ENCODE peak calls at places on chromosomes 13 and 19, in six cellular contexts. A is nucleus accumbens, V is NCI-H146, H is H1, S is putamen, O is testis. Q is an unnamed sample.
A peak's percentile ranks its signal among the peaks of the same experiment; 100 is the strongest.

GRCh38 chr19:38736036-38736412 is 8.2 kb downstream of the CAPN12 start:
- DNase-seq in A (no peak), V (peak; percentile 65), H (no peak), S (no peak), O (peak; percentile 54), Q (no peak)

GRCh38 chr13:90757127-90757680 is 590.3 kb upstream of the MIR17HG start:
- DNase-seq in A (no peak), V (no peak), H (no peak), S (no peak), O (no peak), Q (no peak)

GRCh38 chr19:30111456-30111855 is 169.4 kb downstream of the URI1 start:
- DNase-seq in A (no peak), V (no peak), H (no peak), S (no peak), O (no peak), Q (no peak)

GRCh38 chr19:10471909-10472308 is 31.2 kb downstream of the KEAP1 start:
- DNase-seq in A (no peak), V (peak; percentile 62), H (no peak), S (no peak), O (no peak), Q (no peak)

GRCh38 chr19:19034204-19034624 is 811 bp downstream of the ARMC6 start:
- DNase-seq in A (peak; percentile 3), V (peak; percentile 82), H (peak; percentile 36), S (peak; percentile 21), O (peak; percentile 67), Q (no peak)

GRCh38 chr13:110562696-110563462 is 1.4 kb upstream of the RAB20 start:
- DNase-seq in A (no peak), V (no peak), H (no peak), S (no peak), O (no peak), Q (no peak)

GRCh38 chr13:111965466-111966214 is 101.3 kb upstream of the SOX1 start:
- DNase-seq in A (no peak), V (no peak), H (no peak), S (no peak), O (no peak), Q (no peak)

GRCh38 chr13:50526771-50527567 is 316.5 kb downstream of the DLEU7 start:
- DNase-seq in A (no peak), V (no peak), H (no peak), S (no peak), O (no peak), Q (no peak)

GRCh38 chr13:21674271-21675009 is 3.6 kb downstream of the FGF9 start:
- DNase-seq in A (no peak), V (peak; percentile 3), H (no peak), S (no peak), O (no peak), Q (no peak)

GRCh38 chr19:28045621-28046020 is 1167.3 kb downstream of the UQCRFS1 start:
- DNase-seq in A (no peak), V (no peak), H (no peak), S (no peak), O (no peak), Q (no peak)

GRCh38 chr19:48511321-48511731 is 309 bp downstream of the LMTK3 start:
- DNase-seq in A (no peak), V (no peak), H (no peak), S (no peak), O (no peak), Q (no peak)

GRCh38 chr19:50020481-50020880 is 4.7 kb downstream of the VRK3 start:
- DNase-seq in A (no peak), V (no peak), H (no peak), S (no peak), O (no peak), Q (no peak)

GRCh38 chr19:827710-828321 is at the start of gene AZU1:
- DNase-seq in A (no peak), V (no peak), H (no peak), S (no peak), O (no peak), Q (no peak)

GRCh38 chr13:92224052-92224821 is 825.8 kb downstream of the GPC5 start:
- DNase-seq in A (no peak), V (no peak), H (no peak), S (no peak), O (no peak), Q (no peak)

GRCh38 chr19:18440421-18440877 is 2.5 kb upstream of the ISYNA1 start:
- DNase-seq in A (no peak), V (peak; percentile 20), H (no peak), S (no peak), O (no peak), Q (no peak)

GRCh38 chr13:59963827-59964226 is 199.9 kb downstream of the DIAPH3 start:
- DNase-seq in A (no peak), V (no peak), H (no peak), S (no peak), O (no peak), Q (no peak)